ENCODE peak calls at places on chromosome 3, in four cellular contexts. P is IMR-90, F is MM.1S, U is WERI-Rb-1. M is an unnamed sample.

GRCh38 chr3:39362177-39362576 is 21.0 kb upstream of the SLC25A38 start:
- DNase-seq in U (no peak), P (no peak), F (no peak), M (no peak)

GRCh38 chr3:52844290-52844985 is 9.6 kb upstream of the MUSTN1 start:
- DNase-seq in P (no peak), F (no peak), U (no peak), M (no peak)

GRCh38 chr3:167733961-167734497 is 663 bp downstream of the PDCD10 start:
- DNase-seq in F (peak), P (peak), U (no peak), M (no peak)

GRCh38 chr3:186247821-186248814 is 113.9 kb downstream of the DGKG start:
- DNase-seq in F (no peak), U (no peak), P (peak), M (peak)

GRCh38 chr3:38157562-38157961 is 7.8 kb upstream of the OXSR1 start:
- DNase-seq in U (no peak), F (no peak), P (no peak), M (no peak)

GRCh38 chr3:51935886-51936755 is 5.6 kb downstream of the RRP9 start:
- DNase-seq in P (no peak), U (no peak), F (no peak), M (no peak)

GRCh38 chr3:19948192-19948591 is 1.3 kb downstream of the RAB5A start:
- DNase-seq in U (no peak), F (no peak), P (no peak), M (no peak)

GRCh38 chr3:197354195-197355059 is 56.0 kb upstream of the DLG1 start:
- DNase-seq in P (peak), U (peak), F (no peak), M (peak)

GRCh38 chr3:74537164-74537563 is 77.3 kb downstream of the CNTN3 start:
- DNase-seq in F (no peak), U (no peak), P (peak), M (no peak)

GRCh38 chr3:177488740-177489139 is 291.5 kb upstream of the TBL1XR1 start:
- DNase-seq in U (no peak), F (no peak), P (no peak), M (no peak)

GRCh38 chr3:49397470-49397869 is 14.3 kb downstream of the RHOA start:
- DNase-seq in F (no peak), U (no peak), P (no peak), M (peak)

GRCh38 chr3:196666001-196666867 is 26.7 kb downstream of the NRROS start:
- DNase-seq in F (no peak), U (peak), P (peak), M (no peak)

GRCh38 chr3:177881330-177881729 is 654.9 kb upstream of the KCNMB2 start:
- DNase-seq in F (no peak), U (no peak), P (no peak), M (no peak)

GRCh38 chr3:184175506-184175905 is 851 bp downstream of the AP2M1 start:
- DNase-seq in F (peak), P (no peak), U (no peak), M (no peak)

GRCh38 chr3:107683447-107683846 is 160.7 kb downstream of the BBX start:
- DNase-seq in P (peak), U (no peak), F (no peak), M (no peak)

GRCh38 chr3:32246079-32246675 is 7.7 kb downstream of the CMTM8 start:
- DNase-seq in P (no peak), F (no peak), U (no peak), M (no peak)

GRCh38 chr3:150603888-150604319 is 783 bp downstream of the SELENOT start:
- DNase-seq in U (peak), P (no peak), F (peak), M (no peak)

GRCh38 chr3:29281265-29282228 is 676 bp downstream of the RBMS3 start:
- DNase-seq in P (peak), F (peak), U (no peak), M (peak)

GRCh38 chr3:171640520-171641412 is 169.5 kb downstream of the PLD1 start:
- DNase-seq in U (peak), F (peak), P (peak), M (no peak)

GRCh38 chr3:4994823-4995499 is 15.7 kb downstream of the BHLHE40 start:
- DNase-seq in F (no peak), U (peak), P (peak), M (peak)

GRCh38 chr3:4841783-4842440 is 137.3 kb upstream of the BHLHE40 start:
- DNase-seq in P (peak), F (no peak), U (no peak), M (no peak)

GRCh38 chr3:119310052-119310451 is 15.9 kb downstream of the ARHGAP31 start:
- DNase-seq in P (peak), F (no peak), U (no peak), M (no peak)

GRCh38 chr3:32423534-32423933 is 31.9 kb downstream of the CMTM7 start:
- DNase-seq in U (peak), P (no peak), F (peak), M (peak)

GRCh38 chr3:156781310-156782230 is 44.6 kb upstream of the LEKR1 start:
- DNase-seq in F (no peak), U (no peak), P (peak), M (no peak)

GRCh38 chr3:177835008-177835407 is 637.7 kb upstream of the TBL1XR1 start:
- DNase-seq in F (no peak), P (peak), U (peak), M (no peak)

GRCh38 chr3:178485756-178486155 is 50.5 kb upstream of the KCNMB2 start:
- DNase-seq in P (peak), F (no peak), U (no peak), M (no peak)

GRCh38 chr3:52062499-52062898 is 6.1 kb upstream of the DUSP7 start:
- DNase-seq in U (no peak), F (no peak), P (peak), M (peak)

GRCh38 chr3:149134560-149134959 is 5.1 kb downstream of the HPS3 start:
- DNase-seq in P (peak), U (no peak), F (no peak), M (no peak)

GRCh38 chr3:49032646-49033304 is 3.6 kb upstream of the IMPDH2 start:
- DNase-seq in U (no peak), F (no peak), P (no peak), M (no peak)

GRCh38 chr3:184620101-184620798 is 58.7 kb downstream of the EPHB3 start:
- DNase-seq in U (no peak), F (no peak), P (peak), M (no peak)

GRCh38 chr3:57981483-57982087 is 26.6 kb upstream of the FLNB start:
- DNase-seq in U (no peak), P (no peak), F (no peak), M (no peak)

GRCh38 chr3:128478576-128479506 is 12.2 kb upstream of the DNAJB8 start:
- DNase-seq in P (no peak), F (no peak), U (no peak), M (no peak)

GRCh38 chr3:183278479-183279088 is 25.5 kb downstream of the B3GNT5 start:
- DNase-seq in F (no peak), U (no peak), P (no peak), M (no peak)

GRCh38 chr3:146280859-146281258 is 30.0 kb upstream of the PLSCR4 start:
- DNase-seq in F (no peak), P (peak), U (no peak), M (no peak)

GRCh38 chr3:55165704-55166103 is 237.8 kb upstream of the LRTM1 start:
- DNase-seq in F (no peak), P (no peak), U (no peak), M (no peak)

GRCh38 chr3:23756206-23756840 is 49.4 kb upstream of the UBE2E1 start:
- DNase-seq in U (no peak), P (no peak), F (no peak), M (no peak)

GRCh38 chr3:136916200-136916599 is 41.6 kb upstream of the IL20RB start:
- DNase-seq in U (no peak), F (no peak), P (no peak), M (no peak)

GRCh38 chr3:136919799-136920580 is 37.8 kb upstream of the IL20RB start:
- DNase-seq in U (no peak), P (no peak), F (no peak), M (no peak)

GRCh38 chr3:136925425-136926190 is 32.2 kb upstream of the IL20RB start:
- DNase-seq in F (no peak), P (no peak), U (no peak), M (no peak)

DNA sequence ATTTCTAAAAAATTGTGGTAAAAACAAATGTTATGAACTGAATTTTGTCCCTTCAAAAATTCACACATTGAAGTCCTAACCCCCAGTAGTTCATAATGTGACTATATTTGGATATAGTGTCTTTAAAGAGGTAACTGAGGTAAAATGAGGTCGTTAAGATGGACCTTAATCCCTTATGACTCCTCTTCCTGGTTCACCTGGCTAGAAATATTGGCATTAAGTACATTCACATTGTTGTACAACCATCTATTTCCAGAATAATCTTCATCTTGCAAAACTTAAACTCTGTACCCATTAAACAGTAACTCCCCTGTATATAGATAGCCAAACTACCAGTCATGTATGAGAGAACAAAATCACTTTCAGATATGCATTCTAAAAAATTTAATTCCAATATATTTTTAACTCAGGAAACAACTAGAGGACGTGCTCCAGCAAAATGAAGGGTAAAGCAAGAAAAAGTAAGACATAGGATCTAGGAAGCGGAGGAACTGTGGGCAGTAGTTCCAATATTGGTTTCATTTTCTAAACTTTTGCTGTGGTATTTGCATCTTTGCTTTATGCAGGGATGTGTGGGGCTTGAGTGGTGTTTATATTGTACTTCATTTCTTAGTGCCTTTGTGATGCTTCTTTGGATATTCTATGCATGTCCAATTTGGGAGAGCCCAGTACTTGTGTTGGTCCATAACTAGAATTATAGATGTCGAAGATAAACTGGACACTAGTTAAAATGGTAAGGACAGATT is 36.7 kb upstream of the IL20RB start:
- DNase-seq in F (no peak), P (no peak), U (no peak), M (no peak)
- H3K4me3 ChIP-seq in F (no peak), P (no peak), U (no peak), M (no peak)

GRCh38 chr3:101676765-101677435 is at the start of gene ZBTB11:
- DNase-seq in P (peak), U (peak), F (peak), M (peak)

GRCh38 chr3:101675709-101676218 is 1.2 kb downstream of the ZBTB11 start:
- DNase-seq in U (peak), F (no peak), P (no peak), M (no peak)

GRCh38 chr3:101674518-101674917 is 2.4 kb downstream of the ZBTB11 start:
- DNase-seq in U (no peak), F (no peak), P (no peak), M (no peak)

GRCh38 chr3:101677436-101678286 is 729 bp upstream of the ZBTB11 start:
- DNase-seq in U (peak), P (no peak), F (no peak), M (peak)

DNA sequence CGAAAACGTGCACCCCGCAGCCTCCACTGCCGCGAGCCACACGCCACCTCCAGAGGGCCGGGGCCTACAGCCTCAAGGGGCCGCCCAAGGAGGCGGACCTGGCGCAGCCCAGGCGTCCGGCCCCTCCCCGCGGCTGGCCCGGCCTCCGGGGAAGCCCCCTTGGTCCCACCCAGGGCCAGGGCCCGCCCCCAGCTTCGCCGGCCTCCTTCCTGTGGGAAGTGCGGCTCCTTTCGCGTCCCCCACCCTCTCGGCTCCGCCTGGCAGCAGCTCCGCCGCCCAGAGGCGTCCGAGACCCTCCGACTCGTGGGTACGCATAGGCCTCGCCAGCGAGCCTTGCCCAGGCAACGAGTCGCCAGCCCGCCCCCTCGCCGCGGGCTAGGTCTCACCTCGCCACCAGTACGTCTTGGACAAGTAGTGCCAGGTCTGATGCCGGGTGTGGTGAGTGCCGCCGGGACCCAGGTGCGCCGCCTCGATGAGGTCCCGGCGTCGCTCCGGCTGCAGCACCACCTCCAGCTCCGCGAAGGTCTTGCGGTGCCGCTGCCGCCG is 640 bp downstream of the ZBTB11 start:
- DNase-seq in F (peak), U (peak), P (peak), M (peak)
- TF ChIP-seq CTCF in F (no peak), U (no peak), P (no peak), M (peak)

GRCh38 chr3:11390411-11391171 is 118.4 kb downstream of the ATG7 start:
- DNase-seq in P (peak), U (no peak), F (no peak), M (no peak)

GRCh38 chr3:11391930-11392688 is 119.9 kb downstream of the ATG7 start:
- DNase-seq in F (no peak), U (no peak), P (peak), M (no peak)

GRCh38 chr3:11392689-11393114 is 120.5 kb downstream of the ATG7 start:
- DNase-seq in F (no peak), U (no peak), P (no peak), M (no peak)

GRCh38 chr3:11389570-11390268 is 117.5 kb downstream of the ATG7 start:
- DNase-seq in F (no peak), P (peak), U (no peak), M (no peak)

DNA sequence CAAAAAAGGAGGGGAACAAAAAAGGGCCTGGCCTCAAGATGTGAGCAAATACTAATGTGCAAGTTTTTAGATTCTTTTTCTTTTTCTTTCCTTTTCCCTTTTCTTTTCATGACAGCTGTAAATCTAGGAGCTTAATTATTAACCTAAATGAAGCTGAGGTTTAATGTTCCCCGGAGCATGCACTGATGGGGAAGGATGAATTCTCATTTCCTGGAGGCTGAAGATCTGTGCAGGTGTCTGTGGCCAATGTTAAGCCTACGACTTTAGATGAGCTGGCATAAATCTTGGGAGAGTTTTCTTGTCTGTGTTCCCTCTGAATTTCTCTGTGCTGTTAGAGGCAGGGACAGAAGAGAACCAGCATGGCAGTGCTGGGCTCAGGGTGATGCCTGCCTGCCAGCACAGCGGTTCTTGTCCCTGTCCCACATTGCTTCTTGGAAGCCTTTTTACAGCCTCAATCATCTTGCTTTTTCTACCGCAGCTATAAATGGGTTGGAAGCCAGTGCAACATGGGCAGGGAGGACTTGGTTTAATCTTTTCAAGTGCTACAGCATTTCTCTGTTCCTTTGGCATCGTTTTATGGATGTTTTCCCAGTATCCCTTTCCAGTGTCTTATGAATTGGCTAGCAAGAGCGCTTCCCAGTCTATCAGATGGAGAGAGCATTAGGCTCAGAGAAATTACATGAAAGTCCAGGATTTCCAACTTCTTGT is 119.1 kb downstream of the ATG7 start:
- DNase-seq in P (no peak), U (no peak), F (no peak), M (no peak)
- H3K4me3 ChIP-seq in P (no peak), U (no peak), F (no peak), M (no peak)

DNA sequence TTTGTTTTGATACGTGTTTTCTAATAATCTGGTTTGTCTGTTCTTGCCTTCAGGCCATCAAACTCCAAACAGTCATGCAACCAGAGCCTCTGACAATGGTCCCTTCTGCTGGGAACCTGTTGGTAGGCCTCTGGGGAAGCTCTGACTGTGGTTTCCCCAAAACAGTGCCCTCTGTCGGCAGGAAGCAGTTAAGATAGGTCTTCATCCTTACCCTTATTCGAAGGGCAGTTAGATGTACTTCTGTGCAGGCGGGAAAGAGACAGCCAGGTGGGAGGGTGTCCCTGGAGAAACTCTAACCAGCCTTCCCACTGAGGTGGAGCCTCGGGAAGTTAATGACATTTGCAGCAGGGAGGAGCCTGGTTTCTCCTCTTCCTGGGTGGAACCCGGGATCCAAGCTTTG is 81.6 kb upstream of the CHMP2B start:
- DNase-seq in F (peak), P (peak), U (peak), M (peak)
- TF ChIP-seq CTCF in F (peak), P (peak), U (peak), M (peak)

M was measured in GM12865.